ENCODE peak calls at places on chromosomes 4 and X, in five cellular contexts. D is cortex of kidney, Q is left cardiac atrium, W is fibroblast of pulmonary artery, Y is GM13976. A is an unnamed sample.

GRCh38 chr4:126955292-126956191 is 677.2 kb upstream of the INTU start:
- DNase-seq in D (no peak), Q (no peak), W (no peak), Y (no peak), A (no peak)

GRCh38 chr4:108240356-108240755 is 71.6 kb upstream of the LEF1 start:
- DNase-seq in D (no peak), Q (no peak), W (no peak), Y (no peak), A (no peak)

GRCh38 chr4:140052050-140052449 is 101.9 kb downstream of the MAML3 start:
- DNase-seq in D (no peak), Q (peak), W (peak), Y (peak), A (peak)

GRCh38 chr4:67584496-67584895 is 26.0 kb downstream of the STAP1 start:
- DNase-seq in D (no peak), Q (no peak), W (no peak), Y (no peak), A (no peak)

GRCh38 chrX:31524182-31524581 is 452.3 kb upstream of the FTHL17 start:
- DNase-seq in D (no peak), Q (no peak), W (peak), Y (no peak), A (no peak)

GRCh38 chr4:61786226-61786625 is 586.1 kb downstream of the ADGRL3 start:
- DNase-seq in D (no peak), Q (no peak), W (no peak), Y (no peak), A (no peak)

GRCh38 chrX:123906557-123907316 is 46.9 kb downstream of the XIAP start:
- DNase-seq in D (no peak), Q (no peak), W (no peak), Y (no peak), A (no peak)

GRCh38 chr4:36337665-36338064 is 56.2 kb downstream of the DTHD1 start:
- DNase-seq in D (no peak), Q (no peak), W (no peak), Y (no peak), A (no peak)

GRCh38 chrX:47697171-47697570 is 38.2 kb upstream of the UXT start:
- DNase-seq in D (no peak), Q (no peak), W (peak), Y (no peak), A (no peak)

GRCh38 chr4:39043058-39043696 is 11.0 kb upstream of the TMEM156 start:
- DNase-seq in D (no peak), Q (no peak), W (peak), Y (no peak), A (no peak)

GRCh38 chr4:115187136-115187535 is 73.7 kb upstream of the NDST4 start:
- DNase-seq in D (no peak), Q (no peak), W (no peak), Y (no peak), A (no peak)